ENCODE peak calls at places on chromosomes 7 and 10, in eight cellular contexts. P is fibroblast of the aortic adventitia, J is mammary epithelial cell, O is right lobe of liver, A is B cell, X is progenitor cell of endocrine pancreas, C is GM12865, M is A549. L is an unnamed sample.

GRCh38 chr7:22302951-22303423 is 54.0 kb downstream of the RAPGEF5 start:
- DNase-seq in P (peak), J (no peak), O (no peak), A (no peak), X (no peak), C (no peak), M (no peak), L (no peak)

GRCh38 chr7:27187158-27187701 is 2.2 kb upstream of the HOXA11 start:
- DNase-seq in P (no peak), J (no peak), O (no peak), A (no peak), X (no peak), C (no peak), M (no peak), L (no peak)

GRCh38 chr10:113028393-113029054 is 78.5 kb downstream of the TCF7L2 start:
- DNase-seq in P (peak), J (no peak), O (no peak), A (no peak), X (no peak), C (no peak), M (no peak), L (no peak)

GRCh38 chr7:30764030-30764991 is 6.9 kb upstream of the MINDY4 start:
- DNase-seq in P (peak), J (no peak), O (no peak), A (no peak), X (no peak), C (peak), M (no peak), L (no peak)

GRCh38 chr10:34254596-34254995 is 560.5 kb downstream of the PARD3 start:
- DNase-seq in P (peak), J (peak), O (no peak), A (no peak), X (no peak), C (peak), M (peak), L (no peak)

GRCh38 chr7:102186306-102186705 is 100.4 kb upstream of the SH2B2 start:
- DNase-seq in P (no peak), J (no peak), O (no peak), A (no peak), X (no peak), C (no peak), M (no peak), L (no peak)

GRCh38 chr7:158979635-158980351 is 123.4 kb downstream of the DYNC2I1 start:
- DNase-seq in P (no peak), J (no peak), O (no peak), A (no peak), X (no peak), C (no peak), M (no peak), L (no peak)

GRCh38 chr10:49369216-49370162 is 26.4 kb downstream of the DRGX start:
- DNase-seq in P (peak), J (no peak), O (no peak), A (no peak), X (no peak), C (no peak), M (no peak), L (peak)

GRCh38 chr10:122462533-122463465 is 1.4 kb downstream of the HTRA1 start:
- DNase-seq in P (peak), J (peak), O (peak), A (no peak), X (no peak), C (no peak), M (no peak), L (no peak)

GRCh38 chr7:80721880-80722595 is 83.6 kb downstream of the CD36 start:
- DNase-seq in P (peak), J (peak), O (no peak), A (no peak), X (no peak), C (no peak), M (peak), L (no peak)

GRCh38 chr10:74738052-74738451 is 88.3 kb upstream of the KAT6B start:
- DNase-seq in P (no peak), J (no peak), O (no peak), A (no peak), X (no peak), C (peak), M (no peak), L (peak)

GRCh38 chr10:74736029-74736428 is 90.4 kb upstream of the KAT6B start:
- DNase-seq in P (no peak), J (no peak), O (no peak), A (no peak), X (no peak), C (no peak), M (no peak), L (no peak)

GRCh38 chr10:74743401-74743800 is 83.0 kb upstream of the KAT6B start:
- DNase-seq in P (no peak), J (no peak), O (no peak), A (no peak), X (no peak), C (no peak), M (no peak), L (no peak)

GRCh38 chr10:74738543-74738942 is 87.9 kb upstream of the KAT6B start:
- DNase-seq in P (no peak), J (no peak), O (no peak), A (no peak), X (no peak), C (peak), M (no peak), L (peak)

DNA sequence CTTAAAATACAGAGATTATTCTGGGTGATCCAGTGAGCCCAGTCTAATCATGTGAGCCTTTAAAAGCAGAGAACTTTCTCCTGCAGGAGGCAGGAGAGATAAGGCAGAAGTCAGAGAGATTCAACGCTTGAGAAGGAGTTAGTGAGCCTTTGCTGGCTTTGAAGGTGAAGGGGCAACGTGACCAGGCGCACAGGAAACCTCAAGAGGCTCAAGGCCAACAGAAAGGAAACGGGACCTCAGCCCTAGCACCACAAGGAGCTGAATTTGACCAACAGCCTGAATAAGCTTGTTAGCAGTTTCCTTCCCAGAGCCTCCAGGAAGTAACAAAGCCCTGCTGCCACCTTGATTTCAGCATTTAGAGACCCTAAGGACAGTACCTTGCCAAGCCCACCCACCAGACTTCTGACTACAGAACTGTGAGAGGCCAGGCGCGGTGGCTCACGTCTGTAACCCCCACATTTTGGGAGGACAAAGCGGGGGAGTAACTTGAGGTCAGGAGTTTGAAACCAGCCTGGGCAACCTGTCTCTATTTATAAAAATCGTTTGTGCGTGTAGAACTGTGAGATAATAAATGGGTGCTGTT is 87.3 kb upstream of the KAT6B start:
- DNase-seq in P (peak), J (no peak), O (no peak), A (peak), X (no peak), C (peak), M (peak), L (peak)
- TF ChIP-seq CTCF in P (peak), J (peak), O (no peak), A (peak), X (no peak), C (peak), M (no peak), L (no peak)

DNA sequence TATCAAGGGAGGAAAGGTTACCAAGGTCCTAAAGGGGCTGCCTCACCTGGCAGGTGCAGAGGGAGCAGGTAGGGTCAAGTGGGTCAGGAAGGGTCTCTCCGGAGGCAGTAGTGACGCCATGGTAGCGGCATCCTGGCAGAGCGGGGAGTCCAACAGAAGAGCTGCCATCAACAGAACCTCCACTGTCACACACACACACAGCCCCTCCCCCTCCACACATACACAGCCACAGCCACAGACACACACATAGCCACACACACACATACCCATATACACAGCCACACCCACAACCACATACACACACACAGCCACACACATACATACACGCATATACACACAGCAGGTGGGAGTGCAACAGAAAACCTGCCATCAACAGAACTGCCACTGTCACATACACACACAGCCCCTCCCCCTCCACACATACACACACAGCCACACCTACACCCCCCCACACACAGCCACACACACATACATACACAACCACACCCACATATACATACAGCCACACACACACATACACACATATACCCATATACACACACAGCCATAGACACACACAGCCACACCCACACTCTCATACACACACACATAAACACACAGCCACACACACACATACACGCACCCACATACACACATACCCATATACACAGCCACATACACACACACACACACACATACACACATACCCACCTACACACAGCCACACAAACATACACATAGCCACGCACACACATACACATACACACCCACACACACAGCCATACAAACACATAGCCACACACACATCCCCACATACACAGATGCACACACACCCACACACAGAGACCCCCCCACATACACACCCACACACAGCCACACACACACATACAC is 23.1 kb downstream of the KCP start:
- DNase-seq in P (no peak), J (no peak), O (no peak), A (no peak), X (no peak), C (no peak), M (no peak), L (no peak)
- TF ChIP-seq CTCF in P (no peak), J (no peak), O (no peak), A (no peak), X (no peak), C (no peak), M (no peak), L (no peak)

GRCh38 chr10:52818019-52818418 is 45.4 kb upstream of the MBL2 start:
- DNase-seq in P (peak), J (peak), O (no peak), A (no peak), X (no peak), C (peak), M (peak), L (no peak)
- TF ChIP-seq CTCF in P (peak), J (peak), O (peak), A (no peak), X (peak), C (peak), M (peak), L (peak)

GRCh38 chr7:73605601-73606220 is 18.6 kb downstream of the MLXIPL start:
- DNase-seq in P (no peak), J (no peak), O (no peak), A (no peak), X (no peak), C (no peak), M (no peak), L (no peak)

GRCh38 chr7:73610105-73610504 is 14.2 kb downstream of the MLXIPL start:
- DNase-seq in P (no peak), J (no peak), O (no peak), A (peak), X (no peak), C (no peak), M (no peak), L (no peak)

GRCh38 chr7:73611017-73611555 is 13.2 kb downstream of the MLXIPL start:
- DNase-seq in P (no peak), J (no peak), O (no peak), A (no peak), X (no peak), C (no peak), M (no peak), L (no peak)

GRCh38 chr7:73602721-73603651 is 21.3 kb downstream of the MLXIPL start:
- DNase-seq in P (no peak), J (peak), O (no peak), A (no peak), X (no peak), C (no peak), M (no peak), L (no peak)

GRCh38 chr7:73606801-73607691 is 17.3 kb downstream of the MLXIPL start:
- DNase-seq in P (peak), J (no peak), O (peak), A (peak), X (peak), C (peak), M (peak), L (peak)
- TF ChIP-seq CTCF in P (peak), J (peak), O (peak), A (peak), X (peak), C (peak), M (peak), L (peak)

DNA sequence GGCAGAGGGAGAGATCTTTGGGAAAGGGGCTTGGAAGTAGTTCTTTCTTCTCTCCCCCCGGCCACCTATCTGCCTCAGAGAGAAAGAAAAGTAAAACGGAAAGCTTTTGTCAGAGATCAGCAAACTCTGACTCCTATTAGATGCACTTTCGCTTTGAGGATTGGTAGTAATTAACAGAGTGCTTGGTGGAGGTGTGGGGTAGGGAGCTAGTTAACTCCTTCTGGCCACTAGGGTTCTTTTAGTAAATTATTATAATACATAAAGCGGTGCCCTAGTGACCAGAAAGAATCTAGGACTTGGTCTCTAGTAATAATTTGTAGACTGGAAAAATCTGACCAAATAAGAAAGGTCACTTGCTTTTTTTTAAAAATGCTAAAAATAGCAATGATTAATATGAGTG is 54.6 kb downstream of the CPVL start:
- DNase-seq in P (no peak), J (peak), O (no peak), A (no peak), X (no peak), C (peak), M (no peak), L (no peak)
- TF ChIP-seq CTCF in P (no peak), J (peak), O (no peak), A (no peak), X (no peak), C (peak), M (no peak), L (peak)

L was measured in type B pancreatic cell.